ENCODE peak calls at places on chromosomes 2 and 18, in six cellular contexts. One of them, this sample, is unnamed.

GRCh38 chr18:72672364-72673151 is 128.4 kb upstream of the CBLN2 start:
- DNase-seq in WTC11: no peak
- DNase-seq in colonic mucosa: no peak
- DNase-seq in NCI-H2171 treated with DMSO at 0.1 percent for 48 hours: peak; percentile 0
- DNase-seq in GM23248: peak; percentile 61
- DNase-seq in psoas muscle: no peak
- DNase-seq in this sample: no peak

GRCh38 chr2:14749869-14750268 is 117.4 kb downstream of the LRATD1 start:
- DNase-seq in colonic mucosa: no peak
- DNase-seq in WTC11: no peak
- DNase-seq in GM23248: peak; percentile 80
- DNase-seq in psoas muscle: no peak
- DNase-seq in NCI-H2171 treated with DMSO at 0.1 percent for 48 hours: no peak
- DNase-seq in this sample: no peak

GRCh38 chr18:6056171-6056932 is 161.0 kb upstream of the TMEM200C start:
- DNase-seq in WTC11: no peak
- DNase-seq in NCI-H2171 treated with DMSO at 0.1 percent for 48 hours: no peak
- DNase-seq in GM23248: peak; percentile 75
- DNase-seq in psoas muscle: no peak
- DNase-seq in colonic mucosa: no peak
- DNase-seq in this sample: no peak

GRCh38 chr2:241279413-241279812 is 36.1 kb downstream of the HDLBP start:
- DNase-seq in psoas muscle: no peak
- DNase-seq in NCI-H2171 treated with DMSO at 0.1 percent for 48 hours: no peak
- DNase-seq in GM23248: peak; percentile 30
- DNase-seq in WTC11: no peak
- DNase-seq in colonic mucosa: no peak
- DNase-seq in this sample: no peak

GRCh38 chr2:172437419-172438063 is 10.2 kb downstream of the ITGA6 start:
- DNase-seq in WTC11: no peak
- DNase-seq in psoas muscle: no peak
- DNase-seq in GM23248: no peak
- DNase-seq in colonic mucosa: no peak
- DNase-seq in NCI-H2171 treated with DMSO at 0.1 percent for 48 hours: no peak
- DNase-seq in this sample: no peak

GRCh38 chr2:24909555-24910177 is 10.4 kb downstream of the ADCY3 start:
- DNase-seq in GM23248: peak; percentile 48
- DNase-seq in psoas muscle: no peak
- DNase-seq in colonic mucosa: no peak
- DNase-seq in NCI-H2171 treated with DMSO at 0.1 percent for 48 hours: no peak
- DNase-seq in WTC11: no peak
- DNase-seq in this sample: no peak

GRCh38 chr18:79380816-79381806 is 14.6 kb upstream of the NFATC1 start:
- DNase-seq in WTC11: peak; percentile 91
- DNase-seq in GM23248: peak; percentile 67
- DNase-seq in colonic mucosa: peak; percentile 72
- DNase-seq in psoas muscle: peak; percentile 84
- DNase-seq in NCI-H2171 treated with DMSO at 0.1 percent for 48 hours: peak; percentile 11
- DNase-seq in this sample: no peak

GRCh38 chr2:127763776-127764175 is 47.2 kb downstream of the WDR33 start:
- DNase-seq in NCI-H2171 treated with DMSO at 0.1 percent for 48 hours: no peak
- DNase-seq in GM23248: peak; percentile 83
- DNase-seq in psoas muscle: no peak
- DNase-seq in colonic mucosa: no peak
- DNase-seq in WTC11: no peak
- DNase-seq in this sample: no peak

GRCh38 chr2:10384089-10384734 is 63.9 kb downstream of the ODC1 start:
- DNase-seq in colonic mucosa: no peak
- DNase-seq in psoas muscle: no peak
- DNase-seq in WTC11: no peak
- DNase-seq in NCI-H2171 treated with DMSO at 0.1 percent for 48 hours: peak; percentile 79
- DNase-seq in GM23248: no peak
- DNase-seq in this sample: no peak

GRCh38 chr2:222038086-222038802 is 260.6 kb downstream of the PAX3 start:
- DNase-seq in colonic mucosa: no peak
- DNase-seq in NCI-H2171 treated with DMSO at 0.1 percent for 48 hours: peak; percentile 55
- DNase-seq in GM23248: peak; percentile 45
- DNase-seq in WTC11: no peak
- DNase-seq in psoas muscle: no peak
- DNase-seq in this sample: no peak

GRCh38 chr2:98898423-98898841 is 37.6 kb downstream of the CRACDL start:
- DNase-seq in GM23248: no peak
- DNase-seq in colonic mucosa: no peak
- DNase-seq in psoas muscle: no peak
- DNase-seq in WTC11: no peak
- DNase-seq in NCI-H2171 treated with DMSO at 0.1 percent for 48 hours: no peak
- DNase-seq in this sample: peak; percentile 47

GRCh38 chr2:99256677-99257076 is 1.2 kb upstream of the LYG2 start:
- DNase-seq in WTC11: no peak
- DNase-seq in psoas muscle: no peak
- DNase-seq in GM23248: peak; percentile 44
- DNase-seq in colonic mucosa: no peak
- DNase-seq in NCI-H2171 treated with DMSO at 0.1 percent for 48 hours: no peak
- DNase-seq in this sample: no peak

GRCh38 chr2:200761168-200761715 is 50.5 kb upstream of the BZW1 start:
- DNase-seq in WTC11: no peak
- DNase-seq in psoas muscle: no peak
- DNase-seq in GM23248: peak; percentile 53
- DNase-seq in NCI-H2171 treated with DMSO at 0.1 percent for 48 hours: no peak
- DNase-seq in colonic mucosa: no peak
- DNase-seq in this sample: no peak

GRCh38 chr2:215619022-215619958 is 183.4 kb upstream of the FN1 start:
- DNase-seq in colonic mucosa: no peak
- DNase-seq in WTC11: no peak
- DNase-seq in psoas muscle: no peak
- DNase-seq in GM23248: peak; percentile 37
- DNase-seq in NCI-H2171 treated with DMSO at 0.1 percent for 48 hours: peak; percentile 98
- DNase-seq in this sample: no peak

GRCh38 chr2:236947896-236948295 is 137.8 kb upstream of the COPS8 start:
- DNase-seq in WTC11: no peak
- DNase-seq in colonic mucosa: peak; percentile 3
- DNase-seq in GM23248: no peak
- DNase-seq in NCI-H2171 treated with DMSO at 0.1 percent for 48 hours: no peak
- DNase-seq in psoas muscle: no peak
- DNase-seq in this sample: peak; percentile 44

GRCh38 chr2:239047420-239047819 is 199.5 kb downstream of the TWIST2 start:
- DNase-seq in psoas muscle: no peak
- DNase-seq in GM23248: no peak
- DNase-seq in NCI-H2171 treated with DMSO at 0.1 percent for 48 hours: no peak
- DNase-seq in WTC11: no peak
- DNase-seq in colonic mucosa: no peak
- DNase-seq in this sample: no peak

GRCh38 chr2:222796413-222797103 is 64.3 kb upstream of the ACSL3 start:
- DNase-seq in psoas muscle: no peak
- DNase-seq in GM23248: no peak
- DNase-seq in NCI-H2171 treated with DMSO at 0.1 percent for 48 hours: no peak
- DNase-seq in colonic mucosa: peak; percentile 68
- DNase-seq in WTC11: no peak
- DNase-seq in this sample: no peak

GRCh38 chr18:31649894-31650719 is 34.3 kb downstream of the B4GALT6 start:
- DNase-seq in WTC11: no peak
- DNase-seq in psoas muscle: no peak
- DNase-seq in colonic mucosa: no peak
- DNase-seq in GM23248: no peak
- DNase-seq in NCI-H2171 treated with DMSO at 0.1 percent for 48 hours: no peak
- DNase-seq in this sample: no peak

GRCh38 chr2:230762317-230762896 is 49.8 kb downstream of the CAB39 start:
- DNase-seq in WTC11: peak; percentile 54
- DNase-seq in colonic mucosa: no peak
- DNase-seq in GM23248: peak; percentile 50
- DNase-seq in psoas muscle: no peak
- DNase-seq in NCI-H2171 treated with DMSO at 0.1 percent for 48 hours: no peak
- DNase-seq in this sample: no peak